ENCODE peak calls at places on chromosomes 7 and 10, in eight cellular contexts. B, C, H, R, O, Z, W and I are unnamed samples.

GRCh38 chr7:16934947-16935742 is 53.4 kb upstream of the AGR3 start:
- DNase-seq in B (no peak), C (no peak), H (no peak), R (peak; percentile 34), O (peak; percentile 48), Z (peak; percentile 53), W (no peak), I (no peak)

GRCh38 chr7:11077816-11078215 is 104.1 kb downstream of the PHF14 start:
- DNase-seq in B (no peak), C (no peak), H (no peak), R (peak; percentile 47), O (no peak), Z (peak; percentile 58), W (no peak), I (no peak)

GRCh38 chr10:47371629-47372485 is 12.2 kb downstream of the ZNF488 start:
- DNase-seq in B (no peak), C (no peak), H (no peak), R (no peak), O (no peak), Z (no peak), W (no peak), I (peak; percentile 23)

GRCh38 chr10:28190192-28190591 is 112.7 kb downstream of the MPP7 start:
- DNase-seq in B (no peak), C (no peak), H (no peak), R (no peak), O (no peak), Z (no peak), W (no peak), I (no peak)

GRCh38 chr7:35647171-35647574 is 47.8 kb downstream of the HERPUD2 start:
- DNase-seq in B (no peak), C (no peak), H (peak; percentile 69), R (no peak), O (peak; percentile 36), Z (no peak), W (no peak), I (no peak)

GRCh38 chr10:126749030-126749655 is 78.7 kb upstream of the C10orf90 start:
- DNase-seq in B (peak; percentile 70), C (peak; percentile 55), H (peak; percentile 86), R (peak; percentile 71), O (peak; percentile 75), Z (peak; percentile 80), W (peak; percentile 84), I (no peak)

GRCh38 chr10:649798-650690 is 39.4 kb downstream of the DIP2C start:
- DNase-seq in B (no peak), C (peak; percentile 46), H (no peak), R (no peak), O (peak; percentile 82), Z (no peak), W (no peak), I (no peak)

GRCh38 chr7:120997902-120998301 is 9.4 kb downstream of the CPED1 start:
- DNase-seq in B (peak; percentile 25), C (no peak), H (no peak), R (no peak), O (no peak), Z (no peak), W (no peak), I (no peak)

GRCh38 chr7:46930336-46930735 is 651.6 kb downstream of the TNS3 start:
- DNase-seq in B (no peak), C (peak; percentile 54), H (peak; percentile 90), R (peak; percentile 96), O (peak; percentile 97), Z (peak; percentile 96), W (no peak), I (peak; percentile 84)

GRCh38 chr10:58017719-58018367 is 249.9 kb downstream of the IPMK start:
- DNase-seq in B (no peak), C (peak; percentile 21), H (peak; percentile 68), R (peak; percentile 96), O (peak; percentile 97), Z (peak; percentile 96), W (no peak), I (no peak)

GRCh38 chr10:35795131-35795819 is 153.2 kb upstream of the FZD8 start:
- DNase-seq in B (no peak), C (no peak), H (peak; percentile 19), R (peak; percentile 45), O (peak; percentile 64), Z (peak; percentile 54), W (no peak), I (no peak)

GRCh38 chr7:39606352-39606751 is 17.0 kb upstream of the RALA start:
- DNase-seq in B (no peak), C (no peak), H (no peak), R (no peak), O (no peak), Z (no peak), W (no peak), I (no peak)

GRCh38 chr7:130971297-130971696 is 237.3 kb upstream of the KLF14 start:
- DNase-seq in B (no peak), C (no peak), H (no peak), R (no peak), O (no peak), Z (no peak), W (no peak), I (no peak)

GRCh38 chr10:1199345-1199673 is 143.1 kb downstream of the WDR37 start:
- DNase-seq in B (no peak), C (no peak), H (no peak), R (no peak), O (no peak), Z (no peak), W (peak; percentile 57), I (no peak)

GRCh38 chr10:88181902-88182671 is 318.7 kb downstream of the PTEN start:
- DNase-seq in B (no peak), C (no peak), H (no peak), R (no peak), O (no peak), Z (no peak), W (no peak), I (no peak)

GRCh38 chr7:94300176-94300835 is 94.4 kb upstream of the COL1A2 start:
- DNase-seq in B (no peak), C (peak; percentile 11), H (no peak), R (no peak), O (no peak), Z (peak; percentile 37), W (no peak), I (no peak)

GRCh38 chr10:92387289-92387940 is 96.4 kb downstream of the MARCHF5 start:
- DNase-seq in B (no peak), C (peak; percentile 55), H (peak; percentile 74), R (peak; percentile 58), O (peak; percentile 75), Z (peak; percentile 73), W (no peak), I (no peak)

GRCh38 chr7:38492010-38492409 is 139.2 kb downstream of the AMPH start:
- DNase-seq in B (no peak), C (no peak), H (no peak), R (no peak), O (no peak), Z (no peak), W (no peak), I (no peak)

GRCh38 chr7:124784879-124785818 is 19.6 kb upstream of the GPR37 start:
- DNase-seq in B (no peak), C (peak; percentile 21), H (peak; percentile 74), R (peak; percentile 26), O (peak; percentile 73), Z (peak; percentile 42), W (no peak), I (no peak)

DNA sequence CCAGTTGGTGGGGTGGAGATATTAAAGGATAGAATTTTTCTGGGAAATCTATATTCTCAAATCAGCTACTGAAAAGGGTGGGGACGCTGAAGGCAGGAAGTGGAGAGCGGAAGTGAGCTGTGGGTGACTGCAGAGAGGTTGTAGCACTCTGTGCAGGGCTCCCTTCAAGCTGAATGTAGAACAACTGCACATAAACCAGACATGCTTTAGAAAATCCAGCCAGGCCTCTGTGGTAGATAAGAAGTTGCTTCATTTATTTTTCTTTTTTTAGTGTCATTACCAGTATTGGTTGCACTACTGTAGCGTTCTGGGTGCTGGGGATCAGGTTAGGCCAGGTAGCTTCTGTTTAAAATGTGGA is 127.8 kb downstream of the CELF2 start:
- DNase-seq in B (peak; percentile 29), C (no peak), H (peak; percentile 29), R (no peak), O (no peak), Z (no peak), W (no peak), I (no peak)
- H3K4me1 ChIP-seq in B (peaks cover 82% of the 10 kb centered on the region), C (no peaks in the 10 kb centered on the region), H (peaks cover 59% of the 10 kb centered on the region), R (no peaks in the 10 kb centered on the region), O (no peaks in the 10 kb centered on the region), Z (no peaks in the 10 kb centered on the region), W (peaks cover 50% of the 10 kb centered on the region), I (no peaks in the 10 kb centered on the region)

DNA sequence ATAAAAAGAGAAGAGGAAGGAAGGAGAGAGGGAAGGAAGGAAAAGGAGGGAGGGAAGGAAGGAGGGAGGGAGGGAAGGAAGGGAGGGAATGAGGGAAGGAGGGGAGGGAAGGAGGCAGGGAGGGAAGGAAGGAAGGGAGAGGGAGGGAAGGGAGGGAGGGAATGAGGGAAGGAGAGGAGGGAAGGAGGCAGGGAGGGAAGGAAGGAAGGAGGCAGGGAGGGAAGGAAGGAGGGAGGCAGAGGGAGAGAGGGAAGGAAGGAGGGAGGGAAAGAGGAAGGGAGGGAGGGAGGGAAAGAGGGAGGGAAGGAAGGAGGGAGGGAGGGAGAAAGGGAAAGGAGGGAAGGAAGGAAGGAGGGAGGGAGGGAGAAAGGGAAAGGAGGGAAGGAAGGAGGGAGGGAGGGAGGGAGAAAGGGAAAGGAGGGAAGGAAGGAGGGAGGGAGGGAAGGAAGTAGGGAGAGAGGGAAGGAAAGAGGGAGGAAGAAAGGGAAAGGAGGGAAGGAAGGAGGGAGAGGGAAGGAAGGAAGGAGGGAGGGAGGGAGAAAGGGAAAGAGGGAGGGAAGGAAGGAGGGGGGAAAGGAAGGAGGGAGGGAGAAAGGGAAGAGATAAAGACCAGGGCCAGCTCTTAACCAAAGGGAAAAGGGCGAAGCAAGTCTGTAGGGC is 5.7 kb upstream of the LAT2 start:
- DNase-seq in B (no peak), C (no peak), H (no peak), R (no peak), O (no peak), Z (no peak), W (no peak), I (no peak)
- H3K9me3 ChIP-seq in B (no peaks in the 10 kb centered on the region), C (no peaks in the 10 kb centered on the region), H (no peaks in the 10 kb centered on the region), R (no peaks in the 10 kb centered on the region), O (no peaks in the 10 kb centered on the region), Z (no peaks in the 10 kb centered on the region), W (no peaks in the 10 kb centered on the region), I (no peaks in the 10 kb centered on the region)

GRCh38 chr10:61068471-61068870 is 124.5 kb upstream of the RHOBTB1 start:
- DNase-seq in B (no peak), C (no peak), H (peak; percentile 1), R (peak; percentile 36), O (no peak), Z (peak; percentile 49), W (no peak), I (no peak)
- TF ChIP-seq CTCF in B (no peak), C (no peak), H (no peak), R (no peak), O (no peak), Z (no peak), W (no peak), I (no peak)

DNA sequence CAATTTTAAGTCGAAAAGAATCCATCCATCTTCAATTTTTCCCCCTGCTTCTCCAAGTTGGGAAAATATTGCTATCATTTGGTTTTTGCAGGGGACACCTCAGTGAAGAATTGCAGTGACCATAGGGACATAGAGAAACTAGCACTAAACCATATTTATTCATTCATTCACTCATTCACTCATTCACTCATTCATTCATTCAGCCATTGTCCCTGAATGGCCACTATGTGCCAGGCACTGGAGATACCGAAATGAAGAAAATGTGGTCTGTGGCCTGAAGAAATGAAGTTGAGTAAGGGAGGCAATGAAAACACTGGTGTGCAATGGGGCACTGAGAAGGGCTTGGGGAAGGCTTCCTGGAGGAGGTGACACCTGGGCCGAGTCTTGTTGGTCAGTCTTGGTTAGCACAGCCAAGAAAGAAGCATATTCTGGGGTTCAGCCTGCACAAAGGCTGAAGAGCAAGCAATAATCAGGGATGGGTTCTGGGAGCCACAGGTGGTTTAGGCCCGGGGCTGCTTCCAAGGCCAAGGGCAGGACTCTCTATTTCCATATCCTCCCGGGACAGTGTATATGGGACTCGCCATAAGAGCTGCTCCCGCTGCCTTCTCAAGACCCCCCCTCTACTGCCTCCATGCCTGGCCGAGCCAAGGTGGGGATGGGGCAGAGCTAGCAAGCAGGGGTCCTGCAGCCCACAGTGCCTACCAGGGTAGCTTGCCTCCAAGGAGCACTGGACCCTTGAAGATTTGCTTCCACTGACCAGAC is 25.5 kb upstream of the C10orf105 start:
- DNase-seq in B (no peak), C (no peak), H (no peak), R (no peak), O (no peak), Z (no peak), W (no peak), I (no peak)
- H3K4me1 ChIP-seq in B (peaks cover 60% of the 10 kb centered on the region), C (peaks cover 4% of the 10 kb centered on the region), H (peaks cover 24% of the 10 kb centered on the region), R (no peaks in the 10 kb centered on the region), O (peaks cover 2% of the 10 kb centered on the region), Z (peaks cover 2% of the 10 kb centered on the region), W (peaks cover 48% of the 10 kb centered on the region), I (peaks cover 10% of the 10 kb centered on the region)